ENCODE peak calls at places on chromosomes 6 and 20, in six cellular contexts. One of them, this sample, is unnamed.

GRCh38 chr20:37823276-37823980 is 79.5 kb upstream of the VSTM2L start:
- DNase-seq in GM20000: peak
- DNase-seq in mucosa of gallbladder: no peak
- DNase-seq in CD8-positive, alpha-beta T cell: no peak
- DNase-seq in frontal cortex: no peak
- DNase-seq in hippocampal formation: no peak
- DNase-seq in this sample: no peak

GRCh38 chr6:38671885-38672467 is 31.0 kb downstream of the GLO1 start:
- DNase-seq in GM20000: peak
- DNase-seq in mucosa of gallbladder: peak
- DNase-seq in CD8-positive, alpha-beta T cell: peak
- DNase-seq in frontal cortex: peak
- DNase-seq in hippocampal formation: peak
- DNase-seq in this sample: no peak

GRCh38 chr6:137827411-137827940 is 39.6 kb upstream of the TNFAIP3 start:
- DNase-seq in GM20000: no peak
- DNase-seq in mucosa of gallbladder: no peak
- DNase-seq in CD8-positive, alpha-beta T cell: no peak
- DNase-seq in frontal cortex: no peak
- DNase-seq in hippocampal formation: no peak
- DNase-seq in this sample: no peak

GRCh38 chr6:167056370-167056769 is 57.2 kb downstream of the CEP43 start:
- DNase-seq in GM20000: peak
- DNase-seq in mucosa of gallbladder: no peak
- DNase-seq in CD8-positive, alpha-beta T cell: no peak
- DNase-seq in frontal cortex: no peak
- DNase-seq in hippocampal formation: no peak
- DNase-seq in this sample: no peak

GRCh38 chr6:28643017-28643740 is 117.5 kb downstream of the GPX5 start:
- DNase-seq in GM20000: no peak
- DNase-seq in mucosa of gallbladder: no peak
- DNase-seq in CD8-positive, alpha-beta T cell: no peak
- DNase-seq in frontal cortex: no peak
- DNase-seq in hippocampal formation: no peak
- DNase-seq in this sample: no peak

GRCh38 chr6:117906905-117907599 is at the start of gene SLC35F1:
- DNase-seq in GM20000: peak
- DNase-seq in mucosa of gallbladder: no peak
- DNase-seq in CD8-positive, alpha-beta T cell: peak
- DNase-seq in frontal cortex: peak
- DNase-seq in hippocampal formation: peak
- DNase-seq in this sample: no peak

GRCh38 chr20:31718952-31719643 is 3.6 kb downstream of the BCL2L1 start:
- DNase-seq in GM20000: no peak
- DNase-seq in mucosa of gallbladder: peak
- DNase-seq in CD8-positive, alpha-beta T cell: no peak
- DNase-seq in frontal cortex: no peak
- DNase-seq in hippocampal formation: no peak
- DNase-seq in this sample: no peak

GRCh38 chr6:150418825-150419594 is 50.2 kb downstream of the IYD start:
- DNase-seq in GM20000: peak
- DNase-seq in mucosa of gallbladder: peak
- DNase-seq in CD8-positive, alpha-beta T cell: peak
- DNase-seq in frontal cortex: peak
- DNase-seq in hippocampal formation: peak
- DNase-seq in this sample: peak

GRCh38 chr20:40663991-40664880 is 24.8 kb downstream of the MAFB start:
- DNase-seq in GM20000: no peak
- DNase-seq in mucosa of gallbladder: peak
- DNase-seq in CD8-positive, alpha-beta T cell: no peak
- DNase-seq in frontal cortex: no peak
- DNase-seq in hippocampal formation: no peak
- DNase-seq in this sample: no peak

GRCh38 chr6:166477647-166478365 is 95.1 kb upstream of the MPC1 start:
- DNase-seq in GM20000: no peak
- DNase-seq in mucosa of gallbladder: no peak
- DNase-seq in CD8-positive, alpha-beta T cell: no peak
- DNase-seq in frontal cortex: no peak
- DNase-seq in hippocampal formation: no peak
- DNase-seq in this sample: no peak

GRCh38 chr6:14036911-14037310 is 80.7 kb upstream of the CD83 start:
- DNase-seq in GM20000: no peak
- DNase-seq in mucosa of gallbladder: no peak
- DNase-seq in CD8-positive, alpha-beta T cell: no peak
- DNase-seq in frontal cortex: no peak
- DNase-seq in hippocampal formation: no peak
- DNase-seq in this sample: no peak

GRCh38 chr6:138241893-138242292 is 23.6 kb upstream of the PBOV1 start:
- DNase-seq in GM20000: no peak
- DNase-seq in mucosa of gallbladder: no peak
- DNase-seq in CD8-positive, alpha-beta T cell: no peak
- DNase-seq in frontal cortex: no peak
- DNase-seq in hippocampal formation: no peak
- DNase-seq in this sample: no peak